ENCODE peak calls at places on chromosomes 3 and 15, in four cellular contexts. F, E, J and A are unnamed samples.

GRCh38 chr3:138609898-138610266 is 1.3 kb downstream of the FAIM start:
- DNase-seq in F (no peak), E (no peak), J (no peak), A (no peak)

GRCh38 chr15:94185547-94186236 is 45.7 kb upstream of the MCTP2 start:
- DNase-seq in F (no peak), E (no peak), J (no peak), A (no peak)

GRCh38 chr3:129289201-129289921 is 10.7 kb downstream of the HMCES start:
- DNase-seq in F (no peak), E (no peak), J (no peak), A (no peak)

GRCh38 chr3:157107644-157108133 is 52.3 kb downstream of the CCNL1 start:
- DNase-seq in F (peak), E (no peak), J (no peak), A (no peak)

GRCh38 chr15:24878153-24878552 is 76.6 kb upstream of the SNRPN start:
- DNase-seq in F (no peak), E (no peak), J (peak), A (no peak)

GRCh38 chr3:56917337-56917697 is 115.6 kb upstream of the ARHGEF3 start:
- DNase-seq in F (no peak), E (no peak), J (no peak), A (no peak)

GRCh38 chr15:38514601-38515000 is 50.0 kb downstream of the RASGRP1 start:
- DNase-seq in F (no peak), E (peak), J (no peak), A (no peak)

GRCh38 chr15:31328425-31328998 is 1.9 kb downstream of the KLF13 start:
- DNase-seq in F (peak), E (no peak), J (no peak), A (peak)

GRCh38 chr3:185069023-185069422 is 83.8 kb downstream of the C3orf70 start:
- DNase-seq in F (no peak), E (no peak), J (no peak), A (no peak)

GRCh38 chr3:53259427-53260259 is 3.8 kb upstream of the TKT start:
- DNase-seq in F (no peak), E (no peak), J (peak), A (no peak)

GRCh38 chr3:32945136-32945535 is 6.3 kb upstream of the CCR4 start:
- DNase-seq in F (no peak), E (no peak), J (no peak), A (no peak)
- TF ChIP-seq FOXK2 in F (no peak), E (no peak), J (no peak), A (no peak)

GRCh38 chr3:172750069-172750367 is 508 bp upstream of the ECT2 start:
- DNase-seq in F (no peak), E (no peak), J (no peak), A (peak)

GRCh38 chr3:172750368-172751187 is at the start of gene ECT2:
- DNase-seq in F (peak), E (peak), J (peak), A (peak)

GRCh38 chr3:172752651-172753050 is 2.1 kb downstream of the ECT2 start:
- DNase-seq in F (no peak), E (no peak), J (no peak), A (no peak)

GRCh38 chr3:172749201-172749965 is 1.1 kb upstream of the ECT2 start:
- DNase-seq in F (no peak), E (no peak), J (peak), A (no peak)

GRCh38 chr3:172751188-172751571 is 654 bp downstream of the ECT2 start:
- DNase-seq in F (peak), E (no peak), J (no peak), A (peak)
- TF ChIP-seq FOXM1 in F (no peak), E (no peak), J (no peak), A (no peak)

GRCh38 chr15:43513550-43513949 is 3.9 kb upstream of the MAP1A start:
- DNase-seq in F (no peak), E (no peak), J (no peak), A (no peak)
- TF ChIP-seq FOXK2 in F (no peak), E (no peak), J (no peak), A (no peak)

GRCh38 chr3:9247361-9248231 is 1.9 kb downstream of the SRGAP3 start:
- DNase-seq in F (no peak), E (no peak), J (no peak), A (no peak)
- TF ChIP-seq FOXM1 in F (no peak), E (no peak), J (no peak), A (no peak)

DNA sequence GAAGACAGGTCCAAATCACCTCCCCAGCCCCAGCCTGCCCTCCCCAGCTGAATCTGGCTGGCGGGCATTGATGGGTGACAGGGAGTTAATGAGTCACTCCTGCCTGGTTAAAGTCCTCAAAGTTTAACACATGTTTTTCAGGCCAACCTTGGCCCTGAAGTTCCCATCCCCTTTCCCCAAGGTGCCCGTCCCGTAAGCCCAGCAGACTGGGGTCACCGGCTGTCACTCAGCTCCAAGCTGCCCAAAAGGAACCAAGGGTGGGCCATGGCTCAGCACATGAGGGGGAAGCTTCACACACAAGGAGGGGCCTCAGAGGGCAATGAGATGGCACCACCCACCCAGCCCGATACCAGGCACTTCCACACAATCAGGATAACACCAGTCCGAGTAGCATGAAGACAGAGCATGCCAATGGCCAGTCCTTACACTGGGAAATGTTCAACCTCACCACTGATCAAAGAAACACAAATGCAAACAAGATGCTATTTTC is 10.2 kb upstream of the KLF15 start:
- DNase-seq in F (no peak), E (no peak), J (no peak), A (no peak)
- TF ChIP-seq FOXK2 in F (no peak), E (no peak), J (no peak), A (no peak)

DNA sequence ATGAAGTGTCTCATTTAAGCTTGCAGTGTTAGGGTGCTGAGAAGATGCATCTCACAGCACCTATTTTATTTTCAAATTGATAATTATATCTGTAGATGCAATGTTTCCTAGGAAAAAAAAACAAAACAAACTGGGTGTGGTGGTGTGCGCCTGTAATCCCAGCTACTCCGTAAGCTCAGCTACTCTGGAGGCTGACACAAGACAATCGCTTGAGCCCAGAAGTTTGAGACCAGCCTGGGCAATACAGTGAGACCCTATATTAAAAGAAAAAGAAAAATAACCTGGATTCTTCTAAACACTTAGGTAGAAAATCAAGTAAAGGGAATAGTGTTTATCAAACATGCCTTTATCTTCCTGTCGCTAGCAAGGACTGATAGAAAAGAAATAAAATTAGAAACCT is 1.9 kb downstream of the MINDY2 start:
- DNase-seq in F (no peak), E (no peak), J (no peak), A (no peak)
- TF ChIP-seq FOXM1 in F (no peak), E (no peak), J (no peak), A (no peak)

DNA sequence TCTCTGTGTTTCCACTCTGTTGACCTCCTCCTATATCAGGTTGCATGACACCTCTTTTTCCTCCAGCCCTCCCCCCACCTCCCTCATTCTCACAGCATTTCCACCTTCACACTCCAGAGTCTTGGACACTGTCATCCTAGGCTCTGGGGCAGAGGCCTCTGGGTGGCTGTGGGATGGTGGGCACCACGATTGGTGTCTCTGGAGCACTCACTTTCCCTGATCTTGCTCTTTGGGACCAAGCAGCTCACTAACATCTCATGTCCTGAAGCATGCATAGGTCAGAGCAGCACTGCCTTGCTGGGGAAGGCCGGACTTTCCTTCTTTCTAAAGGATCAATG is 14.9 kb downstream of the ZBTB47 start:
- DNase-seq in F (peak), E (no peak), J (no peak), A (no peak)
- TF ChIP-seq FOXK2 in F (no peak), E (no peak), J (no peak), A (no peak)

DNA sequence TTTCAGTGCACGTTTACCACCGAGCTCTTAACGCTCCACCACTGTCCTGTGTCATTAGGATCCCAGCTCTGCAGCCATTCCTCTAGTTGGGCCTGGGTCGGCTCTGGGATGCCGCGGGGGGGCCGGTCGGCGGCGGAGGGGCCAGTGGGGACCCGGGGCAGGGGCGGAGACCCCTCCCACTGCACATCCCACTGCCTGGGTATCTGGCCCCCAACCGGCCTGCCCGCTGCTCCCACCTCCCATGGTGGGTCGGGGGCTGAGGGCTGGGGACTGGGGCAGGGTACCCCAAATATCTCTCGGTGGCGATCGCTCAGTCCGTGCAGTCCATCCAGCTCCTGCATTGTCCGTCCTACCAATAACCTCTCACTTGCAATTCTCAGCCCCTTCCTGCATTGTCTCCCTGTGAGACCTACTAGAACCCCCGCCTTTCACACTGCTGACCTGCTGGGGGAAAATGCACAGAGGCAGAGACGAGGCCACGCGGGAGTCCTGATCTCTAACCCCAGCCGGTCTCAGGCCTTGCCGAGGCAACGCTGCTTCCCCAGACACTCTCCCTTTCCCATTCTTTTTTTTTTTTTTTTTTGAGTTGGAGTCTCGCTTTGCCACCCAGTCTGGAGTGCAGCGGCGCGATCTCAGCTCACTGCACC is 24.0 kb upstream of the MUC20 start:
- DNase-seq in F (peak), E (no peak), J (no peak), A (no peak)
- TF ChIP-seq FOXM1 in F (no peak), E (no peak), J (no peak), A (no peak)

GRCh38 chr15:74156678-74157411 is 16.7 kb upstream of the ISLR start:
- DNase-seq in F (no peak), E (no peak), J (no peak), A (peak)
- TF ChIP-seq FOXK2 in F (no peak), E (no peak), J (no peak), A (no peak)